ENCODE peak calls at places on chromosomes 5 and 9, in six cellular contexts. E, C, K, P, X and B are unnamed samples.
A peak's percentile ranks its signal among the peaks of the same experiment; 100 is the strongest.

GRCh38 chr5:165258188-165258855 is 1752.9 kb downstream of the MAT2B start:
- DNase-seq in P (no peak), E (no peak), K (no peak), C (no peak), X (no peak), B (no peak)

GRCh38 chr9:101026824-101027223 is 1.7 kb upstream of the PLPPR1 start:
- DNase-seq in K (no peak), X (no peak), C (no peak), P (peak; percentile 8), E (no peak), B (no peak)

GRCh38 chr9:135797507-135798302 is 95.7 kb downstream of the KCNT1 start:
- DNase-seq in P (no peak), E (peak; percentile 24), X (peak; percentile 88), C (peak; percentile 94), K (peak; percentile 78), B (peak; percentile 79)

GRCh38 chr9:93824386-93825294 is 130.5 kb downstream of the BARX1 start:
- DNase-seq in E (no peak), C (no peak), X (no peak), K (peak; percentile 5), P (no peak), B (no peak)

GRCh38 chr5:134714120-134714519 is 24.2 kb upstream of the CAMLG start:
- DNase-seq in X (no peak), C (no peak), P (no peak), K (no peak), E (no peak), B (no peak)

GRCh38 chr9:135666534-135667402 is 3.7 kb downstream of the LCN9 start:
- DNase-seq in E (no peak), P (no peak), C (no peak), K (no peak), X (no peak), B (no peak)

GRCh38 chr9:35718726-35719511 is 13.1 kb downstream of the TLN1 start:
- DNase-seq in C (no peak), E (no peak), X (no peak), K (no peak), P (no peak), B (no peak)

GRCh38 chr9:91515074-91515687 is 91.5 kb upstream of the NFIL3 start:
- DNase-seq in C (no peak), E (no peak), P (no peak), K (peak; percentile 49), X (no peak), B (no peak)

GRCh38 chr9:76512826-76513225 is 53.8 kb downstream of the GCNT1 start:
- DNase-seq in X (no peak), E (no peak), P (no peak), C (no peak), K (no peak), B (no peak)

GRCh38 chr9:78756813-78757510 is 460.0 kb downstream of the PSAT1 start:
- DNase-seq in K (no peak), P (no peak), X (no peak), E (no peak), C (no peak), B (no peak)

GRCh38 chr9:83959061-83959460 is 21.0 kb downstream of the HNRNPK start:
- DNase-seq in K (no peak), X (no peak), E (no peak), P (peak; percentile 69), C (no peak), B (peak; percentile 50)

GRCh38 chr5:14267166-14267838 is 124.2 kb downstream of the TRIO start:
- DNase-seq in C (no peak), P (peak; percentile 25), X (no peak), E (no peak), K (peak; percentile 42), B (peak; percentile 39)

GRCh38 chr9:121720311-121720991 is 69.0 kb downstream of the DAB2IP start:
- DNase-seq in E (no peak), X (no peak), C (no peak), K (no peak), P (no peak), B (no peak)

GRCh38 chr5:56330167-56330566 is 97.0 kb upstream of the ANKRD55 start:
- DNase-seq in K (no peak), P (no peak), C (no peak), X (no peak), E (no peak), B (no peak)

GRCh38 chr5:56339732-56340131 is 106.6 kb upstream of the ANKRD55 start:
- DNase-seq in E (no peak), X (no peak), C (no peak), K (no peak), P (no peak), B (no peak)

GRCh38 chr5:56337715-56338319 is 104.7 kb upstream of the ANKRD55 start:
- DNase-seq in C (no peak), P (no peak), E (no peak), X (no peak), K (no peak), B (no peak)

GRCh38 chr5:56330806-56331205 is 97.7 kb upstream of the ANKRD55 start:
- DNase-seq in P (no peak), E (no peak), K (no peak), C (no peak), X (no peak), B (no peak)

DNA sequence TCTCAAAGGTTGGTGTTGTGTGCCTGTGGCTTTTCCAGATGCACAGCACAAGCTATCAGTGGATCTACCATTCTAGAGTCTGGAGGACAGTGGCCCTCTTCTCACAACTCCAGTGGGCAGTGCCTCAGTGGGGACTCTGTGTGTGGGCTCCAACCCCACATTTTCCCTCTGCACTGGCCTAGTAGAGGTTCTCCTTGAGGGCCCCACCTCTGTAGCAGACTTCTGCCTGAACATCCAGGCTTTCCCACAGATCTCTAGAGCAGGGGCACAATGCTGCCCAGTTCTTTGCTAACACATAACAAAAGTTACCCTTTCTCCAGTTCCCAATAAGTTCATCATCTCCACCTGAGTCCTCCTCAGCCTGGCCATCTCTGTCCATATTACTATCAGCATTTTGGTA is 102.1 kb upstream of the ANKRD55 start:
- DNase-seq in C (no peak), P (no peak), X (no peak), E (no peak), K (no peak), B (no peak)
- TF ChIP-seq MAX in C (no peak), P (no peak), X (no peak), E (no peak), K (no peak), B (no peak)

GRCh38 chr9:96040591-96041461 is 165.3 kb downstream of the ERCC6L2 start:
- DNase-seq in E (no peak), C (no peak), K (no peak), X (no peak), P (peak; percentile 37), B (peak; percentile 76)
- TF ChIP-seq MAX in E (no peak), C (peak; percentile 29), K (no peak), X (no peak), P (no peak), B (no peak)

GRCh38 chr5:109529520-109529919 is 119.7 kb upstream of the PJA2 start:
- DNase-seq in X (no peak), E (no peak), P (no peak), K (no peak), C (no peak), B (no peak)

GRCh38 chr5:109529987-109530386 is 120.2 kb upstream of the PJA2 start:
- DNase-seq in C (no peak), P (no peak), X (no peak), K (no peak), E (no peak), B (no peak)

GRCh38 chr5:109531262-109531661 is 121.5 kb upstream of the PJA2 start:
- DNase-seq in P (no peak), X (no peak), C (no peak), E (no peak), K (no peak), B (no peak)

GRCh38 chr5:109533847-109534272 is 124.1 kb upstream of the PJA2 start:
- DNase-seq in K (no peak), X (no peak), E (no peak), C (no peak), P (no peak), B (no peak)

GRCh38 chr5:109532773-109533364 is 123.1 kb upstream of the PJA2 start:
- DNase-seq in K (no peak), C (no peak), E (no peak), X (no peak), P (no peak), B (no peak)
- TF ChIP-seq MAX in K (no peak), C (no peak), E (no peak), X (no peak), P (no peak), B (no peak)

DNA sequence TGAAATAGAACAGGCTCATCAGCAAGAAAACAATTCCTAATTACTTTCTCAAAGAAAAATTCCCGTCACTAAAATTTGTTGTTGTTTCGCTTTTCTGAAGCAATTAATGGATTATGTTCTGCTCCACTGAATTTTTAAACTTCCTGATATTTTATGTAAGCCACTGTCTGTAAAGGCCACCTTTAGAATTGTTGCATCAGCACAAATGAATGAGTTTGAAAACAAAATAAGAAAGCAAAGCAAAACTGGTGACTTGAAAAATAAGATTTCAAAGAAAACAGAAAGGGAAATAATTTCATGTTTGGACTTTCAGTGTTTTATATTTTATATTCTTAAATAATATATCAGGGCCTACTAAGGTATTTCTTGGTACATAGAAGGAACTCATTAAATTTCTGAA is 636.3 kb upstream of the TYRP1 start:
- DNase-seq in X (no peak), P (no peak), E (no peak), C (no peak), K (no peak), B (no peak)
- TF ChIP-seq MAX in X (no peak), P (no peak), E (no peak), C (no peak), K (no peak), B (no peak)

GRCh38 chr9:131757549-131757948 is 17.7 kb upstream of the RAPGEF1 start:
- DNase-seq in E (no peak), K (no peak), P (no peak), X (no peak), C (no peak), B (no peak)

GRCh38 chr9:131754846-131755245 is 15.0 kb upstream of the RAPGEF1 start:
- DNase-seq in K (no peak), X (peak; percentile 70), E (no peak), P (no peak), C (no peak), B (no peak)

GRCh38 chr9:131755541-131756198 is 15.8 kb upstream of the RAPGEF1 start:
- DNase-seq in X (peak; percentile 92), C (peak; percentile 93), P (peak; percentile 74), E (peak; percentile 75), K (peak; percentile 67), B (peak; percentile 71)

GRCh38 chr9:131762356-131762932 is 22.6 kb upstream of the RAPGEF1 start:
- DNase-seq in P (peak; percentile 41), C (peak; percentile 94), K (peak; percentile 87), X (peak; percentile 92), E (peak; percentile 43), B (peak; percentile 66)

DNA sequence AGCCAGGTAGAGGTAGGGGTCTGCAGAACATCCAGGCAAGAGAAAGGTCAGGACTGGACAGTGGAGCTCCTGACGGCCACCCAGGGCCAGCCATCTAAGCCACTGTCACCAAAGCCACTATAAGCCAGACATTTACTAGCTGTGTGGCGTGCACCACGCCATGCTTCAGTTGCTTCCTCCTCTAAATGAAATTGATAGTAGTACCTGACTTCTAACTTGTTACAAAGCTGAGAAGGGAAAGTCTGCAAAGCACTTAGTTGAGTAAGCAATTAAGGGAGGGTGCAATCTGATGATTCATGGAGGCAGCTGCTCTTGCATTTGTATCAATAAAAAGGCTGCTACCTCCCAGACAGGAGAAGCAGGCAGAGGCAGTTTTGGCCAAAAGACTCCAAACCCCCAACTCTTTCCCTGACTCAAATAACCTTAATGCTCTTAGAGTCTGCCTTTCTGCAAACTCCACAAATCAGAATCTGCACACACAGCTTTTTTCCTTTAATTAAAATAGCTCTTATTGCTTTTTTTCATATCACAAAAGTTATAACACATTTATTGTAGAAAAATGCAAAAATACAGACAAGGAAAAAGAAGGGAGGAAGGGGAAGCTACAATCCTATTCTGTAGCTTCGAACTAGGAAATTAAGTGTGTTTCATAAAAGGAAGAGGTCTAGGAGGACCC is 19.2 kb upstream of the RAPGEF1 start:
- DNase-seq in X (no peak), K (no peak), E (no peak), C (no peak), P (no peak), B (no peak)
- TF ChIP-seq MAX in X (no peak), K (no peak), E (no peak), C (no peak), P (no peak), B (no peak)